ENCODE peak calls at places on chromosomes 16 and 17, in four cellular contexts. One of them, this sample, is unnamed.

GRCh38 chr17:9402590-9403199 is 172.9 kb downstream of the STX8 start:
- DNase-seq in HEK293T: peak
- DNase-seq in mucosa of descending colon: no peak
- DNase-seq in stimulated activated CD4-positive, alpha-beta T cell treated with anti-CD3 and anti-CD28 coated beads, Interleukin-1b, Interleukin-23, amount 100 ng/mL, for 1 hour: no peak
- DNase-seq in this sample: peak

GRCh38 chr17:181213-182163 is at the start of gene DOC2B:
- DNase-seq in HEK293T: no peak
- DNase-seq in mucosa of descending colon: no peak
- DNase-seq in stimulated activated CD4-positive, alpha-beta T cell treated with anti-CD3 and anti-CD28 coated beads, Interleukin-1b, Interleukin-23, amount 100 ng/mL, for 1 hour: no peak
- DNase-seq in this sample: peak

GRCh38 chr17:51064061-51064735 is 56.5 kb downstream of the SPAG9 start:
- DNase-seq in HEK293T: no peak
- DNase-seq in mucosa of descending colon: no peak
- DNase-seq in stimulated activated CD4-positive, alpha-beta T cell treated with anti-CD3 and anti-CD28 coated beads, Interleukin-1b, Interleukin-23, amount 100 ng/mL, for 1 hour: no peak
- DNase-seq in this sample: no peak

GRCh38 chr17:30000755-30001257 is 59.4 kb downstream of the EFCAB5 start:
- DNase-seq in HEK293T: no peak
- DNase-seq in mucosa of descending colon: no peak
- DNase-seq in stimulated activated CD4-positive, alpha-beta T cell treated with anti-CD3 and anti-CD28 coated beads, Interleukin-1b, Interleukin-23, amount 100 ng/mL, for 1 hour: no peak
- DNase-seq in this sample: no peak

GRCh38 chr16:75471723-75472634 is 7.5 kb upstream of the TMEM170A start:
- DNase-seq in HEK293T: peak
- DNase-seq in mucosa of descending colon: no peak
- DNase-seq in stimulated activated CD4-positive, alpha-beta T cell treated with anti-CD3 and anti-CD28 coated beads, Interleukin-1b, Interleukin-23, amount 100 ng/mL, for 1 hour: peak
- DNase-seq in this sample: peak

GRCh38 chr17:81812571-81813370 is 8.8 kb downstream of the GCGR start:
- DNase-seq in HEK293T: no peak
- DNase-seq in mucosa of descending colon: no peak
- DNase-seq in stimulated activated CD4-positive, alpha-beta T cell treated with anti-CD3 and anti-CD28 coated beads, Interleukin-1b, Interleukin-23, amount 100 ng/mL, for 1 hour: no peak
- DNase-seq in this sample: no peak

GRCh38 chr16:75282811-75283281 is 31.4 kb upstream of the BCAR1 start:
- DNase-seq in HEK293T: no peak
- DNase-seq in mucosa of descending colon: no peak
- DNase-seq in stimulated activated CD4-positive, alpha-beta T cell treated with anti-CD3 and anti-CD28 coated beads, Interleukin-1b, Interleukin-23, amount 100 ng/mL, for 1 hour: no peak
- DNase-seq in this sample: no peak

GRCh38 chr16:84448444-84448843 is 56.0 kb downstream of the MEAK7 start:
- DNase-seq in HEK293T: no peak
- DNase-seq in mucosa of descending colon: no peak
- DNase-seq in stimulated activated CD4-positive, alpha-beta T cell treated with anti-CD3 and anti-CD28 coated beads, Interleukin-1b, Interleukin-23, amount 100 ng/mL, for 1 hour: no peak
- DNase-seq in this sample: no peak

GRCh38 chr17:10549108-10549842 is at the start of gene MYH2:
- DNase-seq in HEK293T: no peak
- DNase-seq in mucosa of descending colon: no peak
- DNase-seq in stimulated activated CD4-positive, alpha-beta T cell treated with anti-CD3 and anti-CD28 coated beads, Interleukin-1b, Interleukin-23, amount 100 ng/mL, for 1 hour: no peak
- DNase-seq in this sample: peak

GRCh38 chr16:4679156-4679853 is 14.1 kb upstream of the NUDT16L1 start:
- DNase-seq in HEK293T: no peak
- DNase-seq in mucosa of descending colon: peak
- DNase-seq in stimulated activated CD4-positive, alpha-beta T cell treated with anti-CD3 and anti-CD28 coated beads, Interleukin-1b, Interleukin-23, amount 100 ng/mL, for 1 hour: no peak
- DNase-seq in this sample: peak

GRCh38 chr16:2904922-2905240 is 6.8 kb upstream of the FLYWCH1 start:
- DNase-seq in HEK293T: no peak
- DNase-seq in mucosa of descending colon: peak
- DNase-seq in stimulated activated CD4-positive, alpha-beta T cell treated with anti-CD3 and anti-CD28 coated beads, Interleukin-1b, Interleukin-23, amount 100 ng/mL, for 1 hour: no peak
- DNase-seq in this sample: no peak

GRCh38 chr17:58330997-58331814 is 2.6 kb upstream of the TSPOAP1 start:
- DNase-seq in HEK293T: no peak
- DNase-seq in mucosa of descending colon: peak
- DNase-seq in stimulated activated CD4-positive, alpha-beta T cell treated with anti-CD3 and anti-CD28 coated beads, Interleukin-1b, Interleukin-23, amount 100 ng/mL, for 1 hour: peak
- DNase-seq in this sample: no peak

GRCh38 chr17:42142371-42142896 is 12.4 kb downstream of the RAB5C start:
- DNase-seq in HEK293T: no peak
- DNase-seq in mucosa of descending colon: no peak
- DNase-seq in stimulated activated CD4-positive, alpha-beta T cell treated with anti-CD3 and anti-CD28 coated beads, Interleukin-1b, Interleukin-23, amount 100 ng/mL, for 1 hour: no peak
- DNase-seq in this sample: peak

GRCh38 chr17:58329808-58330543 is 1.4 kb upstream of the TSPOAP1 start:
- DNase-seq in HEK293T: no peak
- DNase-seq in mucosa of descending colon: no peak
- DNase-seq in stimulated activated CD4-positive, alpha-beta T cell treated with anti-CD3 and anti-CD28 coated beads, Interleukin-1b, Interleukin-23, amount 100 ng/mL, for 1 hour: no peak
- DNase-seq in this sample: no peak

GRCh38 chr16:29876578-29877249 is 13.7 kb upstream of the CDIPT start:
- DNase-seq in HEK293T: no peak
- DNase-seq in mucosa of descending colon: peak
- DNase-seq in stimulated activated CD4-positive, alpha-beta T cell treated with anti-CD3 and anti-CD28 coated beads, Interleukin-1b, Interleukin-23, amount 100 ng/mL, for 1 hour: no peak
- DNase-seq in this sample: no peak

GRCh38 chr17:18261146-18261515 is 669 bp downstream of the MIEF2 start:
- DNase-seq in HEK293T: peak
- DNase-seq in mucosa of descending colon: peak
- DNase-seq in stimulated activated CD4-positive, alpha-beta T cell treated with anti-CD3 and anti-CD28 coated beads, Interleukin-1b, Interleukin-23, amount 100 ng/mL, for 1 hour: peak
- DNase-seq in this sample: peak

GRCh38 chr16:49526966-49527365 is 153.4 kb downstream of the C16orf78 start:
- DNase-seq in HEK293T: no peak
- DNase-seq in mucosa of descending colon: peak
- DNase-seq in stimulated activated CD4-positive, alpha-beta T cell treated with anti-CD3 and anti-CD28 coated beads, Interleukin-1b, Interleukin-23, amount 100 ng/mL, for 1 hour: no peak
- DNase-seq in this sample: no peak

GRCh38 chr16:6625606-6626005 is 707.0 kb upstream of the RBFOX1 start:
- DNase-seq in HEK293T: no peak
- DNase-seq in mucosa of descending colon: no peak
- DNase-seq in stimulated activated CD4-positive, alpha-beta T cell treated with anti-CD3 and anti-CD28 coated beads, Interleukin-1b, Interleukin-23, amount 100 ng/mL, for 1 hour: no peak
- DNase-seq in this sample: no peak

GRCh38 chr16:86823895-86824671 is 245.7 kb downstream of the FOXL1 start:
- DNase-seq in HEK293T: no peak
- DNase-seq in mucosa of descending colon: no peak
- DNase-seq in stimulated activated CD4-positive, alpha-beta T cell treated with anti-CD3 and anti-CD28 coated beads, Interleukin-1b, Interleukin-23, amount 100 ng/mL, for 1 hour: no peak
- DNase-seq in this sample: peak

GRCh38 chr16:82859638-82860037 is 232.9 kb downstream of the CDH13 start:
- DNase-seq in HEK293T: no peak
- DNase-seq in mucosa of descending colon: no peak
- DNase-seq in stimulated activated CD4-positive, alpha-beta T cell treated with anti-CD3 and anti-CD28 coated beads, Interleukin-1b, Interleukin-23, amount 100 ng/mL, for 1 hour: no peak
- DNase-seq in this sample: no peak

GRCh38 chr16:12470311-12471229 is 333.1 kb downstream of the CPPED1 start:
- DNase-seq in HEK293T: no peak
- DNase-seq in mucosa of descending colon: no peak
- DNase-seq in stimulated activated CD4-positive, alpha-beta T cell treated with anti-CD3 and anti-CD28 coated beads, Interleukin-1b, Interleukin-23, amount 100 ng/mL, for 1 hour: no peak
- DNase-seq in this sample: peak

GRCh38 chr17:46979023-46979870 is at the start of gene RPRML:
- DNase-seq in HEK293T: peak
- DNase-seq in mucosa of descending colon: peak
- DNase-seq in stimulated activated CD4-positive, alpha-beta T cell treated with anti-CD3 and anti-CD28 coated beads, Interleukin-1b, Interleukin-23, amount 100 ng/mL, for 1 hour: no peak
- DNase-seq in this sample: peak

GRCh38 chr17:67293251-67294203 is 48.5 kb upstream of the HELZ start:
- DNase-seq in HEK293T: peak
- DNase-seq in mucosa of descending colon: peak
- DNase-seq in stimulated activated CD4-positive, alpha-beta T cell treated with anti-CD3 and anti-CD28 coated beads, Interleukin-1b, Interleukin-23, amount 100 ng/mL, for 1 hour: peak
- DNase-seq in this sample: peak

GRCh38 chr16:57091990-57092785 is at the start of gene CPNE2:
- DNase-seq in HEK293T: peak
- DNase-seq in mucosa of descending colon: peak
- DNase-seq in stimulated activated CD4-positive, alpha-beta T cell treated with anti-CD3 and anti-CD28 coated beads, Interleukin-1b, Interleukin-23, amount 100 ng/mL, for 1 hour: no peak
- DNase-seq in this sample: peak

GRCh38 chr16:1194665-1195392 is 30.2 kb downstream of the TPSG1 start:
- DNase-seq in HEK293T: peak
- DNase-seq in mucosa of descending colon: no peak
- DNase-seq in stimulated activated CD4-positive, alpha-beta T cell treated with anti-CD3 and anti-CD28 coated beads, Interleukin-1b, Interleukin-23, amount 100 ng/mL, for 1 hour: peak
- DNase-seq in this sample: peak

GRCh38 chr17:6473128-6473767 is 29.0 kb downstream of the PIMREG start:
- DNase-seq in HEK293T: peak
- DNase-seq in mucosa of descending colon: peak
- DNase-seq in stimulated activated CD4-positive, alpha-beta T cell treated with anti-CD3 and anti-CD28 coated beads, Interleukin-1b, Interleukin-23, amount 100 ng/mL, for 1 hour: peak
- DNase-seq in this sample: peak

GRCh38 chr16:88999457-89000206 is 22.6 kb upstream of the CBFA2T3 start:
- DNase-seq in HEK293T: no peak
- DNase-seq in mucosa of descending colon: peak
- DNase-seq in stimulated activated CD4-positive, alpha-beta T cell treated with anti-CD3 and anti-CD28 coated beads, Interleukin-1b, Interleukin-23, amount 100 ng/mL, for 1 hour: no peak
- DNase-seq in this sample: no peak

GRCh38 chr16:11507350-11507749 is 79.4 kb downstream of the LITAF start:
- DNase-seq in HEK293T: no peak
- DNase-seq in mucosa of descending colon: no peak
- DNase-seq in stimulated activated CD4-positive, alpha-beta T cell treated with anti-CD3 and anti-CD28 coated beads, Interleukin-1b, Interleukin-23, amount 100 ng/mL, for 1 hour: no peak
- DNase-seq in this sample: no peak

GRCh38 chr16:79834720-79835119 is 234.2 kb upstream of the MAF start:
- DNase-seq in HEK293T: no peak
- DNase-seq in mucosa of descending colon: no peak
- DNase-seq in stimulated activated CD4-positive, alpha-beta T cell treated with anti-CD3 and anti-CD28 coated beads, Interleukin-1b, Interleukin-23, amount 100 ng/mL, for 1 hour: no peak
- DNase-seq in this sample: no peak

GRCh38 chr16:81600275-81600674 is 155.7 kb downstream of the CMIP start:
- DNase-seq in HEK293T: no peak
- DNase-seq in mucosa of descending colon: no peak
- DNase-seq in stimulated activated CD4-positive, alpha-beta T cell treated with anti-CD3 and anti-CD28 coated beads, Interleukin-1b, Interleukin-23, amount 100 ng/mL, for 1 hour: no peak
- DNase-seq in this sample: peak

This sample was measured in cardiac muscle cell.